ENCODE peak calls at places on chromosomes 13 and 19, in six cellular contexts. One of them, this sample, is unnamed.

GRCh38 chr19:47111682-47112165 is 1.9 kb downstream of the ZC3H4 start:
- DNase-seq in CD4-positive, alpha-beta T cell: no peak
- DNase-seq in mesothelial cell of epicardium: no peak
- DNase-seq in GM12865: no peak
- DNase-seq in neural crest cell: no peak
- DNase-seq in cardiac muscle cell: no peak
- DNase-seq in this sample: no peak

GRCh38 chr19:42184401-42184861 is 33.0 kb downstream of the DEDD2 start:
- DNase-seq in GM12865: peak; percentile 81
- DNase-seq in cardiac muscle cell: peak; percentile 87
- DNase-seq in CD4-positive, alpha-beta T cell: peak; percentile 51
- DNase-seq in neural crest cell: peak; percentile 86
- DNase-seq in mesothelial cell of epicardium: peak; percentile 79
- DNase-seq in this sample: peak; percentile 78

GRCh38 chr19:34577531-34578101 is 96.1 kb downstream of the WTIP start:
- DNase-seq in mesothelial cell of epicardium: no peak
- DNase-seq in cardiac muscle cell: no peak
- DNase-seq in CD4-positive, alpha-beta T cell: no peak
- DNase-seq in neural crest cell: no peak
- DNase-seq in GM12865: no peak
- DNase-seq in this sample: no peak

GRCh38 chr19:46674416-46675178 is 13.6 kb upstream of the DACT3 start:
- DNase-seq in neural crest cell: no peak
- DNase-seq in mesothelial cell of epicardium: no peak
- DNase-seq in cardiac muscle cell: peak; percentile 71
- DNase-seq in CD4-positive, alpha-beta T cell: no peak
- DNase-seq in GM12865: no peak
- DNase-seq in this sample: no peak

GRCh38 chr19:9205506-9206113 is 13.8 kb downstream of the OR7D4 start:
- DNase-seq in mesothelial cell of epicardium: peak; percentile 64
- DNase-seq in GM12865: peak; percentile 68
- DNase-seq in CD4-positive, alpha-beta T cell: peak; percentile 48
- DNase-seq in cardiac muscle cell: peak; percentile 50
- DNase-seq in neural crest cell: peak; percentile 71
- DNase-seq in this sample: peak; percentile 39

GRCh38 chr13:28449826-28450773 is 44.8 kb downstream of the FLT1 start:
- DNase-seq in neural crest cell: no peak
- DNase-seq in CD4-positive, alpha-beta T cell: no peak
- DNase-seq in GM12865: peak; percentile 50
- DNase-seq in mesothelial cell of epicardium: no peak
- DNase-seq in cardiac muscle cell: no peak
- DNase-seq in this sample: no peak

GRCh38 chr13:110472904-110473563 is 88.5 kb downstream of the RAB20 start:
- DNase-seq in CD4-positive, alpha-beta T cell: no peak
- DNase-seq in mesothelial cell of epicardium: no peak
- DNase-seq in cardiac muscle cell: no peak
- DNase-seq in neural crest cell: no peak
- DNase-seq in GM12865: no peak
- DNase-seq in this sample: no peak

GRCh38 chr13:104757712-104758111 is 1691.5 kb upstream of the SLC10A2 start:
- DNase-seq in CD4-positive, alpha-beta T cell: no peak
- DNase-seq in mesothelial cell of epicardium: no peak
- DNase-seq in neural crest cell: no peak
- DNase-seq in cardiac muscle cell: no peak
- DNase-seq in GM12865: no peak
- DNase-seq in this sample: no peak

GRCh38 chr19:58304255-58304654 is 922 bp upstream of the ERVK3-1 start:
- DNase-seq in cardiac muscle cell: no peak
- DNase-seq in GM12865: no peak
- DNase-seq in mesothelial cell of epicardium: no peak
- DNase-seq in neural crest cell: no peak
- DNase-seq in CD4-positive, alpha-beta T cell: no peak
- DNase-seq in this sample: no peak

GRCh38 chr13:98503175-98504028 is 73.5 kb downstream of the STK24 start:
- DNase-seq in GM12865: peak; percentile 32
- DNase-seq in CD4-positive, alpha-beta T cell: no peak
- DNase-seq in mesothelial cell of epicardium: no peak
- DNase-seq in neural crest cell: no peak
- DNase-seq in cardiac muscle cell: no peak
- DNase-seq in this sample: no peak

GRCh38 chr13:36193151-36193855 is 21.1 kb downstream of the SOHLH2 start:
- DNase-seq in cardiac muscle cell: no peak
- DNase-seq in neural crest cell: no peak
- DNase-seq in mesothelial cell of epicardium: no peak
- DNase-seq in GM12865: no peak
- DNase-seq in CD4-positive, alpha-beta T cell: no peak
- DNase-seq in this sample: no peak

GRCh38 chr13:36981156-36981743 is 17.9 kb downstream of the ALG5 start:
- DNase-seq in CD4-positive, alpha-beta T cell: no peak
- DNase-seq in cardiac muscle cell: peak; percentile 52
- DNase-seq in neural crest cell: no peak
- DNase-seq in GM12865: peak; percentile 39
- DNase-seq in mesothelial cell of epicardium: no peak
- DNase-seq in this sample: no peak

GRCh38 chr13:97148894-97149293 is 73.2 kb upstream of the MBNL2 start:
- DNase-seq in CD4-positive, alpha-beta T cell: no peak
- DNase-seq in cardiac muscle cell: no peak
- DNase-seq in GM12865: no peak
- DNase-seq in neural crest cell: no peak
- DNase-seq in mesothelial cell of epicardium: no peak
- DNase-seq in this sample: no peak

GRCh38 chr13:71864094-71864980 is 2.7 kb downstream of the DACH1 start:
- DNase-seq in mesothelial cell of epicardium: peak; percentile 69
- DNase-seq in neural crest cell: peak; percentile 41
- DNase-seq in GM12865: no peak
- DNase-seq in CD4-positive, alpha-beta T cell: no peak
- DNase-seq in cardiac muscle cell: peak; percentile 42
- DNase-seq in this sample: no peak

GRCh38 chr13:50410921-50411712 is 395.9 kb downstream of the KCNRG start:
- DNase-seq in mesothelial cell of epicardium: no peak
- DNase-seq in CD4-positive, alpha-beta T cell: no peak
- DNase-seq in GM12865: no peak
- DNase-seq in cardiac muscle cell: peak; percentile 70
- DNase-seq in neural crest cell: no peak
- DNase-seq in this sample: no peak

GRCh38 chr19:49932731-49933131 is 3.4 kb upstream of the NUP62 start:
- DNase-seq in CD4-positive, alpha-beta T cell: peak; percentile 32
- DNase-seq in neural crest cell: no peak
- DNase-seq in cardiac muscle cell: no peak
- DNase-seq in mesothelial cell of epicardium: no peak
- DNase-seq in GM12865: no peak
- DNase-seq in this sample: no peak

GRCh38 chr13:21203132-21203531 is 26.7 kb downstream of the MRPL57 start:
- DNase-seq in cardiac muscle cell: no peak
- DNase-seq in GM12865: no peak
- DNase-seq in CD4-positive, alpha-beta T cell: no peak
- DNase-seq in mesothelial cell of epicardium: no peak
- DNase-seq in neural crest cell: no peak
- DNase-seq in this sample: no peak

GRCh38 chr13:44300895-44301638 is 72.6 kb upstream of the SERP2 start:
- DNase-seq in CD4-positive, alpha-beta T cell: no peak
- DNase-seq in mesothelial cell of epicardium: no peak
- DNase-seq in neural crest cell: no peak
- DNase-seq in cardiac muscle cell: peak; percentile 56
- DNase-seq in GM12865: peak; percentile 82
- DNase-seq in this sample: no peak

GRCh38 chr13:27923794-27924528 is 4.2 kb downstream of the PDX1 start:
- DNase-seq in neural crest cell: no peak
- DNase-seq in GM12865: no peak
- DNase-seq in CD4-positive, alpha-beta T cell: no peak
- DNase-seq in mesothelial cell of epicardium: peak; percentile 42
- DNase-seq in cardiac muscle cell: no peak
- DNase-seq in this sample: no peak

GRCh38 chr13:39684531-39685137 is 29.2 kb downstream of the COG6 start:
- DNase-seq in neural crest cell: no peak
- DNase-seq in cardiac muscle cell: peak; percentile 62
- DNase-seq in CD4-positive, alpha-beta T cell: no peak
- DNase-seq in mesothelial cell of epicardium: no peak
- DNase-seq in GM12865: peak; percentile 36
- DNase-seq in this sample: no peak

GRCh38 chr19:46963093-46963734 is 56.4 kb upstream of the NPAS1 start:
- DNase-seq in GM12865: no peak
- DNase-seq in CD4-positive, alpha-beta T cell: no peak
- DNase-seq in mesothelial cell of epicardium: no peak
- DNase-seq in cardiac muscle cell: no peak
- DNase-seq in neural crest cell: no peak
- DNase-seq in this sample: no peak

GRCh38 chr13:99505814-99506269 is 4.6 kb downstream of the TM9SF2 start:
- DNase-seq in cardiac muscle cell: no peak
- DNase-seq in GM12865: peak; percentile 13
- DNase-seq in mesothelial cell of epicardium: no peak
- DNase-seq in CD4-positive, alpha-beta T cell: no peak
- DNase-seq in neural crest cell: no peak
- DNase-seq in this sample: no peak

GRCh38 chr13:31045621-31046081 is 113.2 kb downstream of the TEX26 start:
- DNase-seq in neural crest cell: no peak
- DNase-seq in GM12865: peak; percentile 53
- DNase-seq in cardiac muscle cell: no peak
- DNase-seq in CD4-positive, alpha-beta T cell: peak; percentile 55
- DNase-seq in mesothelial cell of epicardium: no peak
- DNase-seq in this sample: no peak

GRCh38 chr19:45506246-45506990 is 861 bp upstream of the VASP start:
- DNase-seq in GM12865: peak; percentile 96
- DNase-seq in neural crest cell: peak; percentile 91
- DNase-seq in mesothelial cell of epicardium: peak; percentile 97
- DNase-seq in cardiac muscle cell: peak; percentile 96
- DNase-seq in CD4-positive, alpha-beta T cell: peak; percentile 98
- DNase-seq in this sample: peak; percentile 87
- TF ChIP-seq CTCF in GM12865: peak; percentile 51
- TF ChIP-seq CTCF in neural crest cell: peak; percentile 63
- TF ChIP-seq CTCF in mesothelial cell of epicardium: no peak
- TF ChIP-seq CTCF in cardiac muscle cell: peak; percentile 61
- TF ChIP-seq CTCF in CD4-positive, alpha-beta T cell: peak; percentile 63
- TF ChIP-seq CTCF in this sample: no peak

DNA sequence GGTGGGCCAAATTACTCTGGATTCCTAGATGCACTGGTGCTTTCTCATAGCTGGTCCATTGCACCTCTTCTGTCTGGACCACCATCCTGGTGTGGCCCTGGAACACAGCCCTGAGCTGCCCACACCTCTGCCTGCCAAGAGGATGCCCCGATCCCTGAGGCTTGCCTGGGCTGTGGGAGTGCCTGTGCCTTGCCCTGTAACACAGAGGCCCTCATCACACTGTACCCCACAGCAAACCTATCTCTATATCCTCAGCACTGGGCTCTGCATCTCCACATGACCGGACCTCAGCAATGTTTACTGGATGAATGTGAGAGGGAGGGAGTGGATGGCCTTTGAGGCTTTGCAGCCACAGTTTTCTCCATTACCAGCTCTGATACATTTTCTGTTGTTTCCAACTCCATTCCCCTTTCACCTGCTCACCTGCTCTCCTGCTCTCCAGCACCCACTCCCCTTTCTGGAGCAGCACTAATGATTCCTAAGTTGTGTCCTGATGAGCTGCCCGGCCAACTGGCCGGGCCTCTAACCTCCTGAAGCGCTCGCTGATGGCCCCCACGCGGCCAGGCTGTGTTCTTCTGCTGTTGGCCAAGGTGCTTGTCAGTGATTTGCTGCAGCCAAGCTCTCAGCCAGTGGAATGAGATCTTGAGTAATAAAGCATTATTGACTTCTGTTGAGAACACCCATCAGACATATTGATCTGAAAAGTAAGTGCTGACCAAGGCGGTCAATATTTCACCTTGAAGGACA is 232.6 kb downstream of the TEX29 start:
- DNase-seq in neural crest cell: no peak
- DNase-seq in CD4-positive, alpha-beta T cell: no peak
- DNase-seq in mesothelial cell of epicardium: peak; percentile 13
- DNase-seq in GM12865: no peak
- DNase-seq in cardiac muscle cell: no peak
- DNase-seq in this sample: no peak
- TF ChIP-seq CTCF in neural crest cell: no peak
- TF ChIP-seq CTCF in CD4-positive, alpha-beta T cell: no peak
- TF ChIP-seq CTCF in mesothelial cell of epicardium: no peak
- TF ChIP-seq CTCF in GM12865: no peak
- TF ChIP-seq CTCF in cardiac muscle cell: no peak
- TF ChIP-seq CTCF in this sample: no peak

GRCh38 chr13:33311040-33311439 is 25.5 kb upstream of the STARD13 start:
- DNase-seq in CD4-positive, alpha-beta T cell: no peak
- DNase-seq in GM12865: no peak
- DNase-seq in cardiac muscle cell: no peak
- DNase-seq in mesothelial cell of epicardium: no peak
- DNase-seq in neural crest cell: no peak
- DNase-seq in this sample: no peak

GRCh38 chr13:33313504-33313903 is 27.9 kb upstream of the STARD13 start:
- DNase-seq in GM12865: no peak
- DNase-seq in cardiac muscle cell: no peak
- DNase-seq in CD4-positive, alpha-beta T cell: no peak
- DNase-seq in neural crest cell: no peak
- DNase-seq in mesothelial cell of epicardium: no peak
- DNase-seq in this sample: no peak

GRCh38 chr13:33310245-33311038 is 24.9 kb upstream of the STARD13 start:
- DNase-seq in CD4-positive, alpha-beta T cell: no peak
- DNase-seq in cardiac muscle cell: no peak
- DNase-seq in mesothelial cell of epicardium: no peak
- DNase-seq in GM12865: no peak
- DNase-seq in neural crest cell: no peak
- DNase-seq in this sample: no peak

GRCh38 chr13:33307820-33308219 is 22.3 kb upstream of the STARD13 start:
- DNase-seq in GM12865: no peak
- DNase-seq in neural crest cell: no peak
- DNase-seq in cardiac muscle cell: no peak
- DNase-seq in CD4-positive, alpha-beta T cell: no peak
- DNase-seq in mesothelial cell of epicardium: no peak
- DNase-seq in this sample: no peak

GRCh38 chr13:33312150-33312908 is 26.8 kb upstream of the STARD13 start:
- DNase-seq in CD4-positive, alpha-beta T cell: no peak
- DNase-seq in GM12865: no peak
- DNase-seq in mesothelial cell of epicardium: no peak
- DNase-seq in neural crest cell: no peak
- DNase-seq in cardiac muscle cell: no peak
- DNase-seq in this sample: no peak
- TF ChIP-seq CTCF in CD4-positive, alpha-beta T cell: no peak
- TF ChIP-seq CTCF in GM12865: no peak
- TF ChIP-seq CTCF in mesothelial cell of epicardium: no peak
- TF ChIP-seq CTCF in neural crest cell: no peak
- TF ChIP-seq CTCF in cardiac muscle cell: peak; percentile 21
- TF ChIP-seq CTCF in this sample: no peak

GRCh38 chr13:90415902-90416301 is 931.6 kb upstream of the MIR17HG start:
- DNase-seq in mesothelial cell of epicardium: no peak
- DNase-seq in cardiac muscle cell: no peak
- DNase-seq in CD4-positive, alpha-beta T cell: no peak
- DNase-seq in GM12865: no peak
- DNase-seq in neural crest cell: no peak
- DNase-seq in this sample: no peak

GRCh38 chr13:90416519-90416918 is 931.0 kb upstream of the MIR17HG start:
- DNase-seq in cardiac muscle cell: no peak
- DNase-seq in CD4-positive, alpha-beta T cell: no peak
- DNase-seq in neural crest cell: no peak
- DNase-seq in GM12865: no peak
- DNase-seq in mesothelial cell of epicardium: no peak
- DNase-seq in this sample: no peak

GRCh38 chr13:90416938-90417337 is 930.5 kb upstream of the MIR17HG start:
- DNase-seq in mesothelial cell of epicardium: no peak
- DNase-seq in cardiac muscle cell: no peak
- DNase-seq in neural crest cell: no peak
- DNase-seq in CD4-positive, alpha-beta T cell: no peak
- DNase-seq in GM12865: no peak
- DNase-seq in this sample: no peak

GRCh38 chr13:90414691-90415596 is 932.5 kb upstream of the MIR17HG start:
- DNase-seq in neural crest cell: no peak
- DNase-seq in mesothelial cell of epicardium: no peak
- DNase-seq in cardiac muscle cell: no peak
- DNase-seq in GM12865: no peak
- DNase-seq in CD4-positive, alpha-beta T cell: no peak
- DNase-seq in this sample: no peak

GRCh38 chr13:90420683-90421082 is 926.8 kb upstream of the MIR17HG start:
- DNase-seq in mesothelial cell of epicardium: no peak
- DNase-seq in GM12865: no peak
- DNase-seq in CD4-positive, alpha-beta T cell: no peak
- DNase-seq in neural crest cell: no peak
- DNase-seq in cardiac muscle cell: no peak
- DNase-seq in this sample: no peak
- TF ChIP-seq CTCF in mesothelial cell of epicardium: no peak
- TF ChIP-seq CTCF in GM12865: no peak
- TF ChIP-seq CTCF in CD4-positive, alpha-beta T cell: no peak
- TF ChIP-seq CTCF in neural crest cell: no peak
- TF ChIP-seq CTCF in cardiac muscle cell: peak; percentile 9
- TF ChIP-seq CTCF in this sample: no peak

This sample was measured in omental fat pad.